ENCODE peak calls at places on chromosome 22, in eight cellular contexts. R is A549, U is bronchial epithelial cell, B is neural progenitor cell, C is lower lobe of right lung, N is psoas muscle, V is brain microvascular endothelial cell, D is AG10803. Y is an unnamed sample.

GRCh38 chr22:42286205-42286604 is 15.8 kb upstream of the TCF20 start:
- DNase-seq in R (no peak), U (no peak), B (no peak), C (no peak), N (no peak), V (no peak), D (no peak), Y (no peak)

GRCh38 chr22:47176573-47177333 is 414.3 kb downstream of the TBC1D22A start:
- DNase-seq in R (no peak), U (no peak), B (no peak), C (peak; percentile 37), N (peak; percentile 3), V (no peak), D (no peak), Y (no peak)

GRCh38 chr22:31295831-31296230 is 3.5 kb upstream of the PIK3IP1 start:
- DNase-seq in R (no peak), U (peak; percentile 75), B (no peak), C (no peak), N (no peak), V (no peak), D (peak; percentile 17), Y (no peak)

GRCh38 chr22:21450320-21450831 is 16.8 kb upstream of the TMEM191C start:
- DNase-seq in R (no peak), U (no peak), B (peak; percentile 41), C (peak; percentile 44), N (peak; percentile 14), V (no peak), D (no peak), Y (no peak)

GRCh38 chr22:31055322-31056159 is 25.6 kb upstream of the SMTN start:
- DNase-seq in R (peak; percentile 98), U (peak; percentile 99), B (peak; percentile 60), C (peak; percentile 92), N (peak; percentile 86), V (peak; percentile 97), D (peak; percentile 96), Y (peak; percentile 97)

GRCh38 chr22:21624120-21624879 is 5.5 kb downstream of the YDJC start:
- DNase-seq in R (peak; percentile 31), U (no peak), B (peak; percentile 76), C (no peak), N (peak; percentile 30), V (no peak), D (no peak), Y (no peak)

GRCh38 chr22:27842236-27842993 is 40.9 kb upstream of the MN1 start:
- DNase-seq in R (no peak), U (no peak), B (no peak), C (no peak), N (no peak), V (no peak), D (no peak), Y (no peak)

GRCh38 chr22:21834869-21835268 is 32.6 kb downstream of the MAPK1 start:
- DNase-seq in R (no peak), U (peak; percentile 35), B (no peak), C (no peak), N (no peak), V (no peak), D (no peak), Y (no peak)

GRCh38 chr22:39254789-39255298 is 10.1 kb upstream of the PDGFB start:
- DNase-seq in R (peak; percentile 48), U (peak; percentile 68), B (no peak), C (no peak), N (peak; percentile 59), V (peak; percentile 48), D (peak; percentile 51), Y (peak; percentile 32)

GRCh38 chr22:31177420-31178162 is 17.6 kb downstream of the RNF185 start:
- DNase-seq in R (peak; percentile 25), U (peak; percentile 99), B (no peak), C (no peak), N (no peak), V (peak; percentile 76), D (peak; percentile 98), Y (peak; percentile 87)

GRCh38 chr22:22003233-22003632 is 20.6 kb upstream of the TOP3B start:
- DNase-seq in R (no peak), U (no peak), B (no peak), C (no peak), N (no peak), V (no peak), D (no peak), Y (no peak)

GRCh38 chr22:44543781-44544181 is 45.7 kb upstream of the RTL6 start:
- DNase-seq in R (no peak), U (no peak), B (no peak), C (no peak), N (no peak), V (no peak), D (peak; percentile 17), Y (no peak)

GRCh38 chr22:31081963-31082605 is 966 bp downstream of the SMTN start:
- DNase-seq in R (no peak), U (peak; percentile 90), B (no peak), C (no peak), N (peak; percentile 12), V (peak; percentile 44), D (peak; percentile 51), Y (no peak)

GRCh38 chr22:50621491-50621880 is 6.5 kb downstream of the ARSA start:
- DNase-seq in R (no peak), U (peak; percentile 21), B (no peak), C (no peak), N (no peak), V (no peak), D (no peak), Y (no peak)

GRCh38 chr22:41687901-41688364 is 734 bp downstream of the SNU13 start:
- DNase-seq in R (peak; percentile 20), U (no peak), B (peak; percentile 54), C (peak; percentile 55), N (no peak), V (no peak), D (peak; percentile 25), Y (peak; percentile 32)

GRCh38 chr22:49429066-49429465 is 398.6 kb downstream of the BRD1 start:
- DNase-seq in R (peak; percentile 13), U (no peak), B (peak; percentile 32), C (no peak), N (no peak), V (no peak), D (no peak), Y (no peak)

GRCh38 chr22:50085211-50085999 is at the start of gene MLC1:
- DNase-seq in R (no peak), U (no peak), B (no peak), C (no peak), N (no peak), V (no peak), D (no peak), Y (no peak)

GRCh38 chr22:31451709-31452571 is 37.7 kb downstream of the EIF4ENIF1 start:
- DNase-seq in R (peak; percentile 52), U (peak; percentile 51), B (peak; percentile 51), C (no peak), N (no peak), V (peak; percentile 62), D (peak; percentile 54), Y (peak; percentile 43)

GRCh38 chr22:33747576-33748180 is 172.6 kb downstream of the LARGE1 start:
- DNase-seq in R (peak; percentile 7), U (no peak), B (no peak), C (no peak), N (no peak), V (no peak), D (no peak), Y (no peak)

GRCh38 chr22:41919357-41920224 is 4.7 kb upstream of the SHISA8 start:
- DNase-seq in R (no peak), U (no peak), B (peak; percentile 53), C (peak; percentile 74), N (peak; percentile 64), V (peak; percentile 17), D (peak; percentile 42), Y (peak; percentile 45)

GRCh38 chr22:38413085-38414008 is 41.7 kb downstream of the KCNJ4 start:
- DNase-seq in R (no peak), U (no peak), B (no peak), C (peak; percentile 46), N (no peak), V (no peak), D (no peak), Y (no peak)

GRCh38 chr22:43901976-43902643 is 10.3 kb upstream of the PNPLA5 start:
- DNase-seq in R (peak; percentile 56), U (peak; percentile 61), B (no peak), C (no peak), N (no peak), V (peak; percentile 89), D (peak; percentile 96), Y (peak; percentile 94)

GRCh38 chr22:30396871-30397655 is at the start of gene SEC14L2:
- DNase-seq in R (peak; percentile 33), U (peak; percentile 35), B (peak; percentile 76), C (peak; percentile 78), N (peak; percentile 77), V (no peak), D (peak; percentile 43), Y (peak; percentile 38)

DNA sequence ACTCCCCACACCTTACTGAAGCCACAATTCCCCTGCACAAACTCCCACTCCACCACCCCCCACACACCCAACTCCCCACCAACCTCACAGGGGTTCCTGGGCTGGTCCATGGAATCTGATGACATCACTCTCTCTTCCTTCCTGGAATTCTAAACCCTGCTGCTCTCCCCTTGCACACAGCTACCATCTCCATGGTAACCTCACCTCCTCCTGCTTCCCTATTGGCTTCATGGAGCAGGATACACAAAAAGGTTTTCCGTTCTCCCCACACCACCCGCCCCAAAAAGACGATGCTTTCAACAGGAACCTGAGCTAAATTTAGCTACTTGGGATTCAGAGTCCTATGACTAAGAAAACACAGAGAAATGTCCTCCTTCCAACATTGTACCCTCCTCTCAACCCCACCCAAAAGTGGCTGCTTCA is 67.1 kb downstream of the RBFOX2 start:
- DNase-seq in R (peak; percentile 37), U (peak; percentile 45), B (peak; percentile 86), C (no peak), N (peak; percentile 19), V (peak; percentile 59), D (peak; percentile 82), Y (peak; percentile 82)
- H3K4me3 ChIP-seq in R (no peak overlapping the region), U (no peak overlapping the region), B (peak overlapping the region; percentile 34), C (no peak overlapping the region), N (no peak overlapping the region), V (peak overlapping the region; percentile 15), D (peak overlapping the region; percentile 9), Y (no peak overlapping the region)

GRCh38 chr22:25212337-25212736 is 7.1 kb upstream of the CRYBB2 start:
- DNase-seq in R (no peak), U (no peak), B (no peak), C (no peak), N (no peak), V (no peak), D (no peak), Y (no peak)
- TF ChIP-seq CTCF in R (no peak), U (no peak), B (no peak), C (no peak), N (no peak), V (no peak), D (no peak), Y (no peak)

DNA sequence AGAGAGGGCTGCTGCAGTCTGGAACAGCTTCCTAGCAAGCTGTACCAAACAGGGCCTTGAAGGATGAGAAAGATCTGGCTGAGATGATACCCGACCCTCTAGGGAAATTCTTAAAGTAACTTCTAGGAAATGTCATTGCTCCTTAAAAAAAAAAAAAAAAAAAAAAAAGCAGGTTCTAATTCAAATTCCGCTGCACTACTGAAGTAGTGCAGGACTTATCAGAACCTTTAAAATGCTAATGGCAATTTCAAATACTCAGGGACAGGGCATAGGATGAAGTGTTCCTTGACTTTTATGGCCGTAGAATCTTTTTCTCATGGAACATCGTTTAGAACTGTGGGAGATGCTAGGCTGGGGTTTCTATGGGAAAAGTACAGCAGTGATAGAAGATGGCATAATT is 13.1 kb downstream of the MIAT start:
- DNase-seq in R (no peak), U (no peak), B (no peak), C (no peak), N (no peak), V (no peak), D (no peak), Y (no peak)
- H3K4me3 ChIP-seq in R (no peak overlapping the region), U (no peak overlapping the region), B (no peak overlapping the region), C (no peak overlapping the region), N (no peak overlapping the region), V (no peak overlapping the region), D (no peak overlapping the region), Y (no peak overlapping the region)

GRCh38 chr22:17795661-17796548 is 21.6 kb upstream of the BID start:
- DNase-seq in R (no peak), U (no peak), B (no peak), C (no peak), N (no peak), V (no peak), D (no peak), Y (no peak)
- TF ChIP-seq CTCF in R (no peak), U (no peak), B (no peak), C (no peak), N (no peak), V (no peak), D (no peak), Y (no peak)

Y was measured in astrocyte of the spinal cord.